ENCODE peak calls at places on chromosome 10, in eight cellular contexts. I is HT-29; N is RWPE1; Y is cortex of kidney; H is mucosa of gallbladder; A is Calu3; C is 8988T; J is stimulated activated CD4-positive, alpha-beta T cell treated with anti-CD3 and anti-CD28 coated beads, Interleukin-4, amount 100 ng/mL, for 48 hours. W is an unnamed sample.

GRCh38 chr10:79160191-79160590 is 91.4 kb downstream of the ZMIZ1 start:
- DNase-seq in I (no peak), N (no peak), Y (no peak), H (no peak), A (no peak), C (no peak), J (no peak), W (no peak)

GRCh38 chr10:48885376-48885775 is 54.3 kb downstream of the LRRC18 start:
- DNase-seq in I (peak; percentile 34), N (peak; percentile 28), Y (no peak), H (no peak), A (peak; percentile 24), C (peak; percentile 64), J (no peak), W (no peak)

GRCh38 chr10:49115796-49116508 is 630 bp upstream of the VSTM4 start:
- DNase-seq in I (no peak), N (no peak), Y (no peak), H (no peak), A (no peak), C (no peak), J (no peak), W (no peak)

GRCh38 chr10:123999261-123999660 is 94.1 kb downstream of the CHST15 start:
- DNase-seq in I (no peak), N (no peak), Y (no peak), H (peak; percentile 6), A (no peak), C (peak; percentile 2), J (no peak), W (no peak)

GRCh38 chr10:8060010-8060703 is 5.7 kb downstream of the GATA3 start:
- DNase-seq in I (no peak), N (no peak), Y (no peak), H (no peak), A (no peak), C (no peak), J (peak; percentile 76), W (no peak)

GRCh38 chr10:70227548-70228320 is 5.5 kb downstream of the PPA1 start:
- DNase-seq in I (no peak), N (no peak), Y (no peak), H (peak; percentile 62), A (peak; percentile 23), C (no peak), J (no peak), W (peak; percentile 36)

GRCh38 chr10:35306852-35307251 is 29.5 kb upstream of the CCNY start:
- DNase-seq in I (peak; percentile 64), N (peak; percentile 80), Y (no peak), H (peak; percentile 56), A (peak; percentile 75), C (no peak), J (no peak), W (peak; percentile 59)

GRCh38 chr10:92598321-92598720 is 5.4 kb downstream of the KIF11 start:
- DNase-seq in I (no peak), N (no peak), Y (no peak), H (no peak), A (no peak), C (no peak), J (no peak), W (no peak)

GRCh38 chr10:18224626-18225445 is 84.6 kb downstream of the CACNB2 start:
- DNase-seq in I (no peak), N (no peak), Y (no peak), H (no peak), A (no peak), C (no peak), J (no peak), W (no peak)

GRCh38 chr10:43395571-43396060 is 13.4 kb downstream of the HNRNPF start:
- DNase-seq in I (no peak), N (no peak), Y (no peak), H (no peak), A (peak; percentile 39), C (no peak), J (peak; percentile 44), W (no peak)

GRCh38 chr10:70784476-70784875 is 701 bp downstream of the TBATA start:
- DNase-seq in I (no peak), N (no peak), Y (no peak), H (no peak), A (no peak), C (no peak), J (no peak), W (no peak)

GRCh38 chr10:35400600-35401268 is 64.4 kb downstream of the CCNY start:
- DNase-seq in I (no peak), N (no peak), Y (no peak), H (no peak), A (no peak), C (no peak), J (no peak), W (no peak)

GRCh38 chr10:86105181-86105580 is 261.4 kb downstream of the GRID1 start:
- DNase-seq in I (no peak), N (no peak), Y (no peak), H (no peak), A (no peak), C (no peak), J (no peak), W (no peak)

GRCh38 chr10:127278001-127278400 is 81.6 kb upstream of the INSYN2A start:
- DNase-seq in I (no peak), N (no peak), Y (no peak), H (no peak), A (no peak), C (no peak), J (no peak), W (no peak)